ENCODE peak calls at places on chromosomes 4 and X, in four cellular contexts. One of them, this sample, is unnamed.

GRCh38 chr4:61590881-61591280 is 390.8 kb downstream of the ADGRL3 start:
- DNase-seq in bronchial epithelial cell: peak
- DNase-seq in HFF-Myc: no peak
- DNase-seq in choroid plexus epithelial cell: no peak
- DNase-seq in this sample: no peak

GRCh38 chr4:26858947-26859401 is 1.7 kb upstream of the STIM2 start:
- DNase-seq in choroid plexus epithelial cell: no peak
- DNase-seq in HFF-Myc: no peak
- DNase-seq in bronchial epithelial cell: peak
- DNase-seq in this sample: no peak

GRCh38 chrX:2334237-2334636 is 166.5 kb downstream of the DHRSX start:
- DNase-seq in HFF-Myc: no peak
- DNase-seq in bronchial epithelial cell: peak
- DNase-seq in choroid plexus epithelial cell: no peak
- DNase-seq in this sample: no peak

GRCh38 chr4:54657556-54658313 is at the start of gene KIT:
- DNase-seq in HFF-Myc: no peak
- DNase-seq in bronchial epithelial cell: no peak
- DNase-seq in choroid plexus epithelial cell: peak
- DNase-seq in this sample: no peak

GRCh38 chr4:128145727-128146126 is 84.6 kb downstream of the LARP1B start:
- DNase-seq in HFF-Myc: no peak
- DNase-seq in choroid plexus epithelial cell: no peak
- DNase-seq in bronchial epithelial cell: no peak
- DNase-seq in this sample: no peak

GRCh38 chr4:173379929-173380328 is 9.2 kb downstream of the SAP30 start:
- DNase-seq in choroid plexus epithelial cell: no peak
- DNase-seq in bronchial epithelial cell: no peak
- DNase-seq in HFF-Myc: no peak
- DNase-seq in this sample: no peak

GRCh38 chr4:147060171-147060931 is 114.7 kb upstream of the TTC29 start:
- DNase-seq in bronchial epithelial cell: no peak
- DNase-seq in HFF-Myc: no peak
- DNase-seq in choroid plexus epithelial cell: peak
- DNase-seq in this sample: no peak

GRCh38 chr4:168674077-168674747 is 177.4 kb downstream of the PALLD start:
- DNase-seq in HFF-Myc: no peak
- DNase-seq in bronchial epithelial cell: peak
- DNase-seq in choroid plexus epithelial cell: peak
- DNase-seq in this sample: no peak

GRCh38 chr4:68466751-68467150 is 19.5 kb downstream of the TMPRSS11E start:
- DNase-seq in choroid plexus epithelial cell: no peak
- DNase-seq in HFF-Myc: no peak
- DNase-seq in bronchial epithelial cell: peak
- DNase-seq in this sample: no peak

GRCh38 chrX:18997916-18998315 is 14.0 kb upstream of the PHKA2 start:
- DNase-seq in bronchial epithelial cell: no peak
- DNase-seq in HFF-Myc: no peak
- DNase-seq in choroid plexus epithelial cell: no peak
- DNase-seq in this sample: no peak

GRCh38 chr4:81142744-81143143 is 72.3 kb downstream of the PRKG2 start:
- DNase-seq in choroid plexus epithelial cell: peak
- DNase-seq in bronchial epithelial cell: peak
- DNase-seq in HFF-Myc: no peak
- DNase-seq in this sample: no peak

GRCh38 chrX:51395807-51396728 is 63.4 kb downstream of the NUDT10 start:
- DNase-seq in bronchial epithelial cell: no peak
- DNase-seq in choroid plexus epithelial cell: peak
- DNase-seq in HFF-Myc: no peak
- DNase-seq in this sample: no peak

GRCh38 chrX:41594634-41595033 is 94.1 kb upstream of the GPR34 start:
- DNase-seq in bronchial epithelial cell: no peak
- DNase-seq in HFF-Myc: no peak
- DNase-seq in choroid plexus epithelial cell: peak
- DNase-seq in this sample: no peak

GRCh38 chrX:13489451-13489850 is 80.0 kb upstream of the EGFL6 start:
- DNase-seq in bronchial epithelial cell: peak
- DNase-seq in HFF-Myc: no peak
- DNase-seq in choroid plexus epithelial cell: peak
- DNase-seq in this sample: no peak

GRCh38 chr4:182507808-182508207 is 264.6 kb downstream of the TENM3 start:
- DNase-seq in bronchial epithelial cell: no peak
- DNase-seq in choroid plexus epithelial cell: no peak
- DNase-seq in HFF-Myc: no peak
- DNase-seq in this sample: no peak

GRCh38 chrX:129747533-129747932 is 8.8 kb downstream of the XPNPEP2 start:
- DNase-seq in HFF-Myc: no peak
- DNase-seq in choroid plexus epithelial cell: no peak
- DNase-seq in bronchial epithelial cell: peak
- DNase-seq in this sample: no peak

GRCh38 chr4:141119071-141119470 is 14.2 kb downstream of the RNF150 start:
- DNase-seq in choroid plexus epithelial cell: no peak
- DNase-seq in bronchial epithelial cell: no peak
- DNase-seq in HFF-Myc: no peak
- DNase-seq in this sample: no peak

GRCh38 chr4:7971881-7972500 is 32.3 kb upstream of the AFAP1 start:
- DNase-seq in HFF-Myc: no peak
- DNase-seq in bronchial epithelial cell: peak
- DNase-seq in choroid plexus epithelial cell: peak
- DNase-seq in this sample: no peak

GRCh38 chr4:157819693-157820464 is 352.9 kb downstream of the GASK1B start:
- DNase-seq in HFF-Myc: no peak
- DNase-seq in choroid plexus epithelial cell: no peak
- DNase-seq in bronchial epithelial cell: no peak
- DNase-seq in this sample: no peak

GRCh38 chrX:86806786-86807185 is 658.5 kb downstream of the DACH2 start:
- DNase-seq in bronchial epithelial cell: peak
- DNase-seq in HFF-Myc: no peak
- DNase-seq in choroid plexus epithelial cell: peak
- DNase-seq in this sample: no peak

GRCh38 chr4:10079256-10079655 is 37.3 kb downstream of the WDR1 start:
- DNase-seq in choroid plexus epithelial cell: no peak
- DNase-seq in bronchial epithelial cell: no peak
- DNase-seq in HFF-Myc: no peak
- DNase-seq in this sample: no peak

GRCh38 chrX:107701493-107702121 is 73.3 kb downstream of the PRPS1 start:
- DNase-seq in HFF-Myc: no peak
- DNase-seq in bronchial epithelial cell: no peak
- DNase-seq in choroid plexus epithelial cell: no peak
- DNase-seq in this sample: no peak

GRCh38 chrX:10569946-10570345 is 50.4 kb downstream of the MID1 start:
- DNase-seq in bronchial epithelial cell: peak
- DNase-seq in HFF-Myc: no peak
- DNase-seq in choroid plexus epithelial cell: peak
- DNase-seq in this sample: no peak

GRCh38 chr4:24094726-24095125 is 204.9 kb upstream of the PPARGC1A start:
- DNase-seq in choroid plexus epithelial cell: peak
- DNase-seq in HFF-Myc: no peak
- DNase-seq in bronchial epithelial cell: no peak
- DNase-seq in this sample: no peak

GRCh38 chrX:130055103-130055502 is 55.2 kb downstream of the ELF4 start:
- DNase-seq in HFF-Myc: no peak
- DNase-seq in choroid plexus epithelial cell: peak
- DNase-seq in bronchial epithelial cell: no peak
- DNase-seq in this sample: no peak

GRCh38 chr4:113117346-113117677 is 67.9 kb downstream of the ANK2 start:
- DNase-seq in bronchial epithelial cell: no peak
- DNase-seq in choroid plexus epithelial cell: no peak
- DNase-seq in HFF-Myc: no peak
- DNase-seq in this sample: no peak

GRCh38 chr4:21569638-21570037 is 378.9 kb downstream of the KCNIP4 start:
- DNase-seq in HFF-Myc: no peak
- DNase-seq in bronchial epithelial cell: no peak
- DNase-seq in choroid plexus epithelial cell: peak
- DNase-seq in this sample: no peak
- TF ChIP-seq CTCF in HFF-Myc: no peak
- TF ChIP-seq CTCF in bronchial epithelial cell: no peak
- TF ChIP-seq CTCF in choroid plexus epithelial cell: no peak
- TF ChIP-seq CTCF in this sample: no peak

GRCh38 chr4:87985097-87985886 is 9.8 kb downstream of the SPP1 start:
- DNase-seq in bronchial epithelial cell: peak
- DNase-seq in choroid plexus epithelial cell: peak
- DNase-seq in HFF-Myc: no peak
- DNase-seq in this sample: no peak

GRCh38 chr4:87982446-87982845 is 6.9 kb downstream of the SPP1 start:
- DNase-seq in choroid plexus epithelial cell: no peak
- DNase-seq in bronchial epithelial cell: no peak
- DNase-seq in HFF-Myc: no peak
- DNase-seq in this sample: no peak

GRCh38 chr4:87983996-87984395 is 8.5 kb downstream of the SPP1 start:
- DNase-seq in HFF-Myc: no peak
- DNase-seq in choroid plexus epithelial cell: no peak
- DNase-seq in bronchial epithelial cell: no peak
- DNase-seq in this sample: no peak

GRCh38 chr4:87986508-87986907 is 11.0 kb downstream of the SPP1 start:
- DNase-seq in choroid plexus epithelial cell: no peak
- DNase-seq in HFF-Myc: no peak
- DNase-seq in bronchial epithelial cell: no peak
- DNase-seq in this sample: no peak

DNA sequence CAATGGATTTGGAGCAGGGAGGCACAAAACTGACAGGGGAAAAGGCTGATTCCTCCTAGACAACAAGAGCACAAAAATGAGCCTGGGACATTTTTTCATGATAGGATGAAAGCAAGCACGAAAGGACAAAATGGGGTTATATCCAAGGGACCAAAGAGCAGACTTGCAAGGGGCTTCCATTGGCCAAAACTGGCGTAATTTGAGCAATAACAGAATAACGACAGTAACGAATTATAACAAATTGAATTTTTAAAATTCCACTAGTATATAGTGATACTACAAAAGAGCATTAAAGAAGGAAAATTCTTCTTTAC is 10.3 kb downstream of the SPP1 start:
- DNase-seq in choroid plexus epithelial cell: no peak
- DNase-seq in HFF-Myc: no peak
- DNase-seq in bronchial epithelial cell: no peak
- DNase-seq in this sample: no peak
- TF ChIP-seq CTCF in choroid plexus epithelial cell: no peak
- TF ChIP-seq CTCF in HFF-Myc: no peak
- TF ChIP-seq CTCF in bronchial epithelial cell: no peak
- TF ChIP-seq CTCF in this sample: no peak

DNA sequence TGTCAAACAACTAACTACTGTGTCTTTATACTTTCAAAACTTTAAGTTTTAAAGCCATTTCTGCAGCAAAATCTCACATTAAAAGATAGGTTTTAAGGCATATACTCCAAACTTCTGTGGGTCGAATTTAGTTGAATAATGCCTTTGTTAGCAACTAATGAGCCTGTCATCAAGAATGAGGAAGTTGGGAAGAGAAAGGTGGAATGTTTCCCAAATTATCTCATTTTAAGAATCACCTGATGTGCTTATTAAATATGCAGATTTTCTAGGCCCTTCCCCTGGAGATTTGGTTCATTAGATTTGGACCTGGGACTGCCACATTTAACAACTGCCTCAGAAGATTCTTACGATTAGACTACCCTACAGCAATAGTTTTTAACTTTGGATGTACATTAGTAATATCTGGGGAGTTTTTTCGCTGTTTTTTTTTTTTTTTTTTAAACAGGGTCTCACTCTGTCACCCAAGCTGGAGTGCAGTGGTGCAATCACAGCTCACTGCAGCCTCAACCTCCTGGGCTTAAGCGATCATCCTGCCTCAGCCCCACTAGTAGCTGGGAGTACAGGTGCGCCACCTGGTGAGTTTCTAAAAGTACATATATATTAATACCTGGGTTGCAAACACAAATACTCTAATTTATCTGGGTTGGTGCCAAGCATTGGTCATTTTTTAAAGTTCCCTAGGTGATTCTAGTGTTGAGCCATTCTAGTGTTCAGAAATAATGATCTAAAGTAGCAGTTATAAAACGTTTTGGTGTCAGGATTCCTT is 16.1 kb upstream of the TASL start:
- DNase-seq in choroid plexus epithelial cell: no peak
- DNase-seq in bronchial epithelial cell: no peak
- DNase-seq in HFF-Myc: no peak
- DNase-seq in this sample: no peak
- TF ChIP-seq CTCF in choroid plexus epithelial cell: no peak
- TF ChIP-seq CTCF in bronchial epithelial cell: no peak
- TF ChIP-seq CTCF in HFF-Myc: no peak
- TF ChIP-seq CTCF in this sample: no peak

GRCh38 chrX:37825225-37825842 is 22.0 kb downstream of the DYNLT3 start:
- DNase-seq in choroid plexus epithelial cell: peak
- DNase-seq in bronchial epithelial cell: peak
- DNase-seq in HFF-Myc: no peak
- DNase-seq in this sample: peak

GRCh38 chrX:37830371-37830770 is 17.0 kb downstream of the DYNLT3 start:
- DNase-seq in choroid plexus epithelial cell: no peak
- DNase-seq in bronchial epithelial cell: no peak
- DNase-seq in HFF-Myc: no peak
- DNase-seq in this sample: no peak

GRCh38 chrX:37824491-37825224 is 22.7 kb downstream of the DYNLT3 start:
- DNase-seq in HFF-Myc: no peak
- DNase-seq in choroid plexus epithelial cell: no peak
- DNase-seq in bronchial epithelial cell: no peak
- DNase-seq in this sample: no peak
- TF ChIP-seq CTCF in HFF-Myc: no peak
- TF ChIP-seq CTCF in choroid plexus epithelial cell: no peak
- TF ChIP-seq CTCF in bronchial epithelial cell: no peak
- TF ChIP-seq CTCF in this sample: no peak

GRCh38 chr4:77734928-77735327 is 84.2 kb downstream of the CNOT6L start:
- DNase-seq in HFF-Myc: peak
- DNase-seq in bronchial epithelial cell: peak
- DNase-seq in choroid plexus epithelial cell: peak
- DNase-seq in this sample: no peak
- TF ChIP-seq CTCF in HFF-Myc: no peak
- TF ChIP-seq CTCF in bronchial epithelial cell: no peak
- TF ChIP-seq CTCF in choroid plexus epithelial cell: peak
- TF ChIP-seq CTCF in this sample: no peak

This sample was measured in omental fat pad.